ENCODE peak calls at places on chromosomes 2 and 18, in six cellular contexts. X is left ventricle myocardium inferior, W is GM23248, R is lower lobe of right lung, J is iPS DF 6.9, Z is HepG2. Y is an unnamed sample.

GRCh38 chr2:2787301-2787907 is 456.3 kb upstream of the MYT1L start:
- DNase-seq in X (no peak), W (no peak), R (no peak), J (no peak), Z (no peak), Y (no peak)

GRCh38 chr2:32427672-32428622 is 71.1 kb downstream of the BIRC6 start:
- DNase-seq in X (no peak), W (no peak), R (no peak), J (no peak), Z (no peak), Y (peak; percentile 5)

GRCh38 chr2:189037518-189037917 is 63.3 kb downstream of the COL3A1 start:
- DNase-seq in X (no peak), W (peak; percentile 68), R (no peak), J (no peak), Z (no peak), Y (no peak)

GRCh38 chr18:58593930-58594329 is 35.0 kb downstream of the ALPK2 start:
- DNase-seq in X (no peak), W (peak; percentile 58), R (no peak), J (no peak), Z (no peak), Y (peak; percentile 46)

GRCh38 chr18:36326771-36327170 is 29.3 kb downstream of the FHOD3 start:
- DNase-seq in X (no peak), W (no peak), R (no peak), J (no peak), Z (no peak), Y (peak; percentile 79)

GRCh38 chr2:182379235-182379634 is 47.6 kb downstream of the PDE1A start:
- DNase-seq in X (no peak), W (peak; percentile 21), R (no peak), J (no peak), Z (no peak), Y (peak; percentile 92)

GRCh38 chr2:17177094-17177493 is 341.1 kb downstream of the RAD51AP2 start:
- DNase-seq in X (no peak), W (no peak), R (no peak), J (no peak), Z (no peak), Y (no peak)

GRCh38 chr2:147204102-147204501 is 640.7 kb upstream of the ACVR2A start:
- DNase-seq in X (no peak), W (peak; percentile 85), R (no peak), J (no peak), Z (no peak), Y (peak; percentile 69)

GRCh38 chr18:23721711-23722479 is 32.6 kb downstream of the LAMA3 start:
- DNase-seq in X (no peak), W (peak; percentile 24), R (no peak), J (no peak), Z (no peak), Y (peak; percentile 30)

GRCh38 chr18:58004317-58004716 is 39.7 kb upstream of the NEDD4L start:
- DNase-seq in X (no peak), W (peak; percentile 85), R (no peak), J (no peak), Z (peak; percentile 61), Y (no peak)

GRCh38 chr18:24019641-24020331 is 5.2 kb downstream of the TTC39C start:
- DNase-seq in X (no peak), W (no peak), R (no peak), J (no peak), Z (no peak), Y (no peak)

GRCh38 chr18:2687390-2688001 is 32.0 kb downstream of the SMCHD1 start:
- DNase-seq in X (no peak), W (no peak), R (no peak), J (no peak), Z (no peak), Y (no peak)
- H3K36me3 ChIP-seq in X (peaks cover 63% of the 10 kb centered on the region), W (peaks cover 34% of the 10 kb centered on the region), R (peaks cover 51% of the 10 kb centered on the region), J (no peaks in the 10 kb centered on the region), Z (peaks cover 8% of the 10 kb centered on the region), Y (peaks cover 20% of the 10 kb centered on the region)

GRCh38 chr2:6917071-6917760 is at the start of gene RNF144A:
- DNase-seq in X (peak; percentile 71), W (peak; percentile 82), R (peak; percentile 74), J (no peak), Z (no peak), Y (peak; percentile 64)
- H3K36me3 ChIP-seq in X (no peaks in the 10 kb centered on the region), W (no peaks in the 10 kb centered on the region), R (no peaks in the 10 kb centered on the region), J (no peaks in the 10 kb centered on the region), Z (no peaks in the 10 kb centered on the region), Y (no peaks in the 10 kb centered on the region)

DNA sequence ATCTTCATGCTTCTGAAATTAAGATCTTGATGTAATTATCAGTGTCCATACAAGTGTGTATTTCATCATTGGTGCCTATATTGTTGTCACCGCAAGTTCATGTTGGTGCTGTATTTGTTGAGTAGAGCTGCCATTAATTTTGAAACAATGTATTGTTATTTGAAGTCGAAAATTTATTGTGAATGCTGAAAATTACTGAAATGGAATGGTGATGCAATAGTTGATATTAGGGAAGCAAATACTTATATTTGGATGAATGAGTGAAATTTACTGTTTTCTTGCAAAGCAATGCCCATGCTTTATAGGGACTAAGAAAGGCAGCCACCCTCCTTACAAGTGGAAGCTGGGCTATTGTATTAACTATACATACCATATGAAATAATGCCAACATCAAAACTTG is 41.6 kb downstream of the SERPINB8 start:
- DNase-seq in X (no peak), W (no peak), R (no peak), J (no peak), Z (no peak), Y (no peak)
- H3K36me3 ChIP-seq in X (no peaks in the 10 kb centered on the region), W (no peaks in the 10 kb centered on the region), R (no peaks in the 10 kb centered on the region), J (no peaks in the 10 kb centered on the region), Z (no peaks in the 10 kb centered on the region), Y (no peaks in the 10 kb centered on the region)

GRCh38 chr2:61877571-61878245 is 10.7 kb downstream of the CCT4 start:
- DNase-seq in X (no peak), W (no peak), R (no peak), J (no peak), Z (no peak), Y (no peak)

GRCh38 chr2:61878756-61879155 is 9.7 kb downstream of the CCT4 start:
- DNase-seq in X (no peak), W (no peak), R (no peak), J (no peak), Z (no peak), Y (no peak)

GRCh38 chr2:61876400-61876799 is 12.1 kb downstream of the CCT4 start:
- DNase-seq in X (no peak), W (no peak), R (no peak), J (no peak), Z (no peak), Y (no peak)
- H3K36me3 ChIP-seq in X (peaks cover 99% of the 10 kb centered on the region), W (peaks cover 95% of the 10 kb centered on the region), R (peaks cover 100% of the 10 kb centered on the region), J (peaks cover 19% of the 10 kb centered on the region), Z (peaks cover 28% of the 10 kb centered on the region), Y (peaks cover 88% of the 10 kb centered on the region)

GRCh38 chr2:15614545-15615309 is 23.1 kb downstream of the DDX1 start:
- DNase-seq in X (no peak), W (peak; percentile 11), R (no peak), J (no peak), Z (no peak), Y (no peak)

GRCh38 chr2:15616429-15616828 is 24.8 kb downstream of the DDX1 start:
- DNase-seq in X (no peak), W (no peak), R (no peak), J (no peak), Z (no peak), Y (no peak)

GRCh38 chr2:15616850-15617777 is 25.4 kb downstream of the DDX1 start:
- DNase-seq in X (no peak), W (no peak), R (no peak), J (no peak), Z (no peak), Y (no peak)

GRCh38 chr2:15615310-15615920 is 23.7 kb downstream of the DDX1 start:
- DNase-seq in X (no peak), W (no peak), R (no peak), J (no peak), Z (no peak), Y (no peak)

DNA sequence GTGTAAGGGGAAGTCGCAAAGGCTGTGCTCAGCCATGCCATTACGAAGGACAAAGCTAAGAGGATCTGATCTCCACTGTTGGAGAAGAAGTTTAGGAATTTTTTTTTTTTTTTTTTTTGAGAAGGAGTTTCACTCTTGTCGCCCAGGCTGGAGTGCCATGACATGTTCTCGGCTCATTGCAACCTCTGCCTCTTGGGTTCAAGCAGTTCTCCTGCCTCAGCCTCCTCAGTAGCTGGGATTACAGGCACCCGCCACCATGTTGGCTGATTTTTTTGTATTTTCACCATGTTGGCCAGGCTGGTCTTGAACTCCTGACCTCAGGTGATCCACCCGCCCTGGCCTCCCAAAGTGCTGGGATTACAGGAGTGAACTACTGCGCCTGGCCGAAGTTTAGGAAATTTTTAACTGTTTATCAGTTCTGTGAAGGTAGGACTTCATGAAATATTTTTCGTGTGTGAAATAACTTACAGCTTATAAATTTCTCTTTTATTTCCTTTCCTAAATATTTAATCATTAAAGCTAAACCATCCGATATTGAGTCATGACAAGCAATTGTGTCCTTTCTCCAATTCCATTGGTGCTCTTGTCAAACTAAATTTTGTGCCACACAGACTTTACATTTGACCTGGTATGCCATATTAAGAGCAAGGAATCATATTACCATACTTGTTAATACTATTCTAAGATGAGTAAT is 22.2 kb downstream of the DDX1 start:
- DNase-seq in X (no peak), W (no peak), R (no peak), J (no peak), Z (no peak), Y (no peak)
- H3K36me3 ChIP-seq in X (peaks cover 73% of the 10 kb centered on the region), W (peaks cover 47% of the 10 kb centered on the region), R (peaks cover 77% of the 10 kb centered on the region), J (peaks cover 9% of the 10 kb centered on the region), Z (peaks cover 17% of the 10 kb centered on the region), Y (peaks cover 43% of the 10 kb centered on the region)

DNA sequence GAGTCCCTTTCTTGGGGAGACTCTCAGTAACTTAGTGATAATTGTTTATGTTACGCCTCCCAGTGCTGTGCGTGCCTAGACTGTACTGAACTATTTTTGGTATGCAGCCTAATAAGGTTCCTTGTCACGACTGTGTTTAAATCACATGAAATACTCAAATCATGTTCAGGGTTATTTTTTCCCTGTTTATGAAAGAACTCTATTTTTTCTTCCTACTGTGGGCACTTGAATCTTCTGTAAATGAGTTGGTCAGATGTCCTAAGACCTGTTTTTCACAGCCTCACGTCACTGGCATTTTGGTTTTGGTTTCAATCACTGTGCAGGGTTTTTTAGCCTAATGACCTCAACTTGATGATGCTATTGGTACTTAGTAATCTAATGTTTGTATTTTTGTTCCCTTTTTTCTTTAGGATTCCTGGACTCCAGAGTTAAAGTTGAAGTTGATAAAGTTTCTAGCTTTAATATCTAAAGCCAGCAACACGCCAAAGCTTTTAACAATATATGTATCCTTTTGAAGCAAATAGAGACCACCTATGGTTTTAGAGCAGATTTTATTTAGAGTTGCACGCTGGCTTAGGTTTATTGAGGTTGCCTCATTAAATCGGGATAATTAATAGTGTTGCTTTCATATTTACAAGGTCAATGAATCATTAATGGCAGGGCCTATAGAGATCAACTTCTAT is 24.0 kb downstream of the ARMC9 start:
- DNase-seq in X (no peak), W (peak; percentile 20), R (no peak), J (no peak), Z (no peak), Y (no peak)
- H3K36me3 ChIP-seq in X (no peaks in the 10 kb centered on the region), W (peaks cover 30% of the 10 kb centered on the region), R (peaks cover 4% of the 10 kb centered on the region), J (peaks cover 2% of the 10 kb centered on the region), Z (no peaks in the 10 kb centered on the region), Y (peaks cover 17% of the 10 kb centered on the region)

GRCh38 chr2:66122491-66122890 is 312.4 kb upstream of the MEIS1 start:
- DNase-seq in X (no peak), W (no peak), R (no peak), J (no peak), Z (no peak), Y (no peak)

GRCh38 chr2:66127656-66128055 is 307.3 kb upstream of the MEIS1 start:
- DNase-seq in X (no peak), W (no peak), R (no peak), J (no peak), Z (no peak), Y (no peak)

GRCh38 chr2:66126936-66127527 is 307.9 kb upstream of the MEIS1 start:
- DNase-seq in X (no peak), W (no peak), R (no peak), J (no peak), Z (no peak), Y (no peak)

GRCh38 chr2:66121946-66122345 is 313.0 kb upstream of the MEIS1 start:
- DNase-seq in X (no peak), W (no peak), R (no peak), J (no peak), Z (no peak), Y (no peak)
- H3K36me3 ChIP-seq in X (no peaks in the 10 kb centered on the region), W (no peaks in the 10 kb centered on the region), R (no peaks in the 10 kb centered on the region), J (no peaks in the 10 kb centered on the region), Z (no peaks in the 10 kb centered on the region), Y (no peaks in the 10 kb centered on the region)

Y was measured in cardiac muscle cell.